ENCODE peak calls at places on chromosomes 13 and 19, in five cellular contexts. T, D, S, H and L are unnamed samples.

GRCh38 chr13:101090287-101090686 is 326.0 kb downstream of the NALCN start:
- DNase-seq in S (no peak), H (no peak), D (no peak), T (no peak), L (no peak)

GRCh38 chr19:17841810-17842662 is 5.7 kb downstream of the JAK3 start:
- DNase-seq in H (peak), S (no peak), T (no peak), D (peak), L (no peak)

GRCh38 chr13:100100115-100100879 is 11.4 kb downstream of the PCCA start:
- DNase-seq in H (peak), T (peak), S (no peak), D (peak), L (no peak)

GRCh38 chr19:50376166-50377050 is at the start of gene NR1H2:
- DNase-seq in H (peak), T (peak), D (peak), S (peak), L (peak)

GRCh38 chr13:111354789-111355188 is 34.3 kb downstream of the TEX29 start:
- DNase-seq in T (no peak), S (no peak), D (no peak), H (no peak), L (no peak)

GRCh38 chr13:108426893-108427292 is 157.4 kb downstream of the TNFSF13B start:
- DNase-seq in S (no peak), T (no peak), H (no peak), D (no peak), L (no peak)

GRCh38 chr19:39131255-39131755 is 5.7 kb downstream of the PAK4 start:
- DNase-seq in D (no peak), H (no peak), T (no peak), S (no peak), L (no peak)

GRCh38 chr19:57720878-57721277 is 6.5 kb downstream of the ZNF671 start:
- DNase-seq in T (no peak), D (no peak), H (no peak), S (no peak), L (no peak)

GRCh38 chr13:92136449-92137180 is 738.2 kb downstream of the GPC5 start:
- DNase-seq in D (no peak), H (no peak), T (no peak), S (no peak), L (no peak)

GRCh38 chr19:48511800-48512503 is at the start of gene LMTK3:
- DNase-seq in D (no peak), H (no peak), S (peak), T (no peak), L (no peak)

GRCh38 chr13:27868639-27869435 is 51.0 kb upstream of the PDX1 start:
- DNase-seq in H (no peak), S (no peak), T (no peak), D (peak), L (no peak)

GRCh38 chr13:111518161-111518791 is 197.8 kb downstream of the TEX29 start:
- DNase-seq in H (no peak), T (no peak), S (no peak), D (no peak), L (no peak)

GRCh38 chr13:98019186-98019585 is 65.7 kb downstream of the IPO5 start:
- DNase-seq in D (no peak), T (no peak), S (no peak), H (no peak), L (no peak)
- TF ChIP-seq CTCF in D (no peak), T (no peak), S (no peak), H (no peak), L (no peak)

DNA sequence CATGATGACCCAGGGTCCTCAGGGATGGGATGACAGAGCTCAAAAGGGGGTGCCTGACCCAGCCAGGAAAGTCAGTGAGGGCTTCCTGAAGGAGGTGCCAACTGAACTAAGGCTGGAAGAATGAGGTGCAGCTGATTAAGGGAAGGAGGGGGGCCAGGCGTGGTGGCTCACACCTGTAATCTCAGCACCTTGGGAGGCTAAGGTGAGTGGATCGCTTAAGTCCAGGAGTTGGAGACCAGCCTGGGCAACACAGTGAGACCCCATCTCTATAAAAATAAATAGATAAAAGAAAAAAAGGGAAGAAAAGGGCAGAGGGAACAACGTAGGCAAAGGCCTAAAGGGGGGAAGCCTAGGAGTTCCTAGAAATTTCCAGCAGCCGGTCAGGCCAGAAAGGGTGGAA is 9.1 kb upstream of the LYPD3 start:
- DNase-seq in D (no peak), T (no peak), H (no peak), S (no peak), L (no peak)
- H3K4me3 ChIP-seq in D (no peak), T (no peak), H (no peak), S (no peak), L (no peak)

DNA sequence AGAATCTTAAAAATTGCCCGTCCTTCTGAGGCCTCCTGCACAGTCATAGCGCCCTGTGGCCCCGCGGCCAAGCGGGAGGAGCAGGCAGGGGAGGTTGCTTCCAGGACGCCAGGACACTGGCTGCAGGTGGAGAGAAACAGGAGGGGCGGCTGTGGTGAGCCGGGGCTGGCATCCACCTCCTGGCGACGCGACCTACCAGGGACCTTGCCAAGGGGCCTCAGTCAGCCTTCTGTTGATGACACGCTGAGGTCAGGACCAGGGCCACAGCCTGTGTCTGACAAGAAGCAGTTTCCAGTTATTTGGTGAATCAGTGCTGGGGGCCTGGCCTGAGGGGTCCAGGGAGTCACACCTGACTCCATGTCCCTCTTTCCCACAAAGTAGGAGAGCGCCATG is 13.3 kb upstream of the MKNK2 start:
- DNase-seq in H (no peak), T (no peak), D (no peak), S (no peak), L (no peak)
- TF ChIP-seq CTCF in H (no peak), T (no peak), D (no peak), S (no peak), L (no peak)

GRCh38 chr19:3398900-3399278 is 32.5 kb downstream of the NFIC start:
- DNase-seq in T (no peak), H (no peak), D (no peak), S (no peak), L (no peak)
- H3K4me3 ChIP-seq in T (no peak), H (no peak), D (no peak), S (no peak), L (no peak)

DNA sequence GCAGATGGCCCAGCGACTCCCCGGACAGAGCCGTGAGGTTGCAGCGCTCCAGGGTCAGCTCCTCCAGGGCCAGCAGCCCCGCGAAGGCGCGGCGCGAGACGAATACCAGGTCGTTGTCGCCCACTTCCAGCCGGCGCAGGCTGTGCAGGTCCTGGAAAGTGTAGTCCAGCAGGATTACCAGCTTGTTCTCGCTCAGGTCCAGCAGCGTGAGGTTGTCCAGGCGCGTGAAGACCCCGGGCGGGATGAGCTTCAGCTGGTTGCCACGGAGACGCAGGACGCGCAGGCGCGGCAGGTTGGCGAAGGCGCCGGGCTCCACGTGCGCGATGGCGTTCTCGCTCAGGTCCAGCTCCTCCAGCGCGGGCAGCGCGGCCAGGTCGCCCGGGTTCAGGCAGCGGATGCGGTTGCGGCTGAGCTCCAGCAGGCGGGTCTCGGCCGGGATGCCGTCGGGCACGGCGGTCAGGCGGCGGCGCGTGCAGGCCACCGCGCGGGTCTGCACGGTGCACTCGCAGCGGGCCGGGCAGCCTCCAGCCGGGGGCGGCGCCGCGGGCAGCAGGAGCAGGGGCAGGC is 9.3 kb upstream of the PEAK3 start:
- DNase-seq in T (no peak), S (no peak), H (no peak), D (no peak), L (no peak)
- TF ChIP-seq CTCF in T (no peak), S (no peak), H (no peak), D (no peak), L (no peak)

GRCh38 chr19:14347999-14348889 is 33.0 kb upstream of the ADGRE5 start:
- DNase-seq in D (no peak), H (peak), T (no peak), S (peak), L (no peak)
- H3K4me3 ChIP-seq in D (no peak), H (no peak), T (peak), S (no peak), L (peak)

DNA sequence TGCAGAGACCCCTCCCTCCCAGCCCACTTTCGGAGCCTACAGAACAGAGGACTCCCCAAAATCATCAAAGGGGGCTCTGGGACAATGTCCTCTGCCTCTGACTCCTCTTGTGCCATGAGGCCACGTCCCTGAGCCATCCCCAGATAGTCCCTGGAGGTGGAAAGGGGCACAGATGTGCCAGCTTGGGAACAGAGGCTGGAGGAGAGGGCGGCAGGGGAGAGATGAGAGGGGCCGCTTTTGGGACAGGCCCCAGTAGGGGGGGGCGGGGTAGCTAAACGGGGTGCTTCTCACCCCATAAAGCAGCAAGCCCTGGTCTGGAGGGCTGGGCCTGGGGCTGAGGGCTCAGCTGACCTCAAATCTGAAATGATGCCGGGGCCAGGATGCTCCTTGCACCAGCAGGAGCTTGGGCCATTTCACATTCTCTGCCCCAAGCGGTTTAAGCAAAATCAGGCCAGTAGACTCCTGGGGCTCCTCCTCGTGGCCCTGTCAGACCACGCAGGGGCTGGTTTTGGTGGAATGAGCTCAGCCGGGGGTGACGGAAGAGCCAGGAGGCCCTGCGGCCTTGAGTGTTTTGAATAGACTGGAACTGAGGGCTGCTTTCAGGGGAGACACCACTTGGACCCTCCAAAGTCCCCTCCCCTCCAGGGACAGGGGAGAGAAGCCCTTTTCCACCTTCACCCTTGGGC is 27.1 kb downstream of the ONECUT3 start:
- DNase-seq in H (peak), S (no peak), T (no peak), D (no peak), L (no peak)
- TF ChIP-seq CTCF in H (peak), S (no peak), T (peak), D (peak), L (no peak)

GRCh38 chr13:93352616-93353015 is 126.0 kb downstream of the GPC6 start:
- DNase-seq in H (no peak), D (no peak), T (no peak), S (no peak), L (no peak)
- H3K4me3 ChIP-seq in H (no peak), D (no peak), T (no peak), S (no peak), L (no peak)

GRCh38 chr13:112910016-112910415 is 59.0 kb upstream of the MCF2L start:
- DNase-seq in T (no peak), D (no peak), H (no peak), S (no peak), L (no peak)
- TF ChIP-seq CTCF in T (peak), D (no peak), H (no peak), S (no peak), L (no peak)